ENCODE peak calls at places on chromosomes 1 and 21, in eight cellular contexts. J is IMR-90, S is prostate gland, P is stomach, W is adrenal gland, Y is NB4, I is breast epithelium, Z is suprapubic skin. C is an unnamed sample.

GRCh38 chr1:93061895-93062792 is 16.9 kb upstream of the MTF2 start:
- DNase-seq in Y (peak), I (no peak), Z (no peak), S (peak), J (peak), W (no peak), P (peak), C (no peak)

GRCh38 chr21:45322960-45323461 is 35.3 kb upstream of the POFUT2 start:
- DNase-seq in W (no peak), S (no peak), I (no peak), Y (peak), J (no peak), P (no peak), Z (no peak), C (no peak)

GRCh38 chr21:42554251-42554937 is 40.7 kb downstream of the SLC37A1 start:
- DNase-seq in P (no peak), Z (peak), W (peak), J (no peak), I (peak), S (peak), Y (no peak), C (no peak)

GRCh38 chr21:22795644-22796043 is 1797.4 kb downstream of the NCAM2 start:
- DNase-seq in Z (no peak), Y (no peak), W (no peak), I (no peak), P (no peak), J (no peak), S (no peak), C (no peak)

GRCh38 chr1:19648689-19649088 is 4.6 kb downstream of the NBL1 start:
- DNase-seq in W (no peak), J (no peak), Y (no peak), P (no peak), I (no peak), Z (no peak), S (peak), C (no peak)

GRCh38 chr21:26686278-26686677 is 113.2 kb upstream of the CYYR1 start:
- DNase-seq in S (no peak), I (no peak), P (no peak), Y (peak), J (peak), W (no peak), Z (no peak), C (peak)

GRCh38 chr1:30852026-30852425 is 56.5 kb downstream of the SDC3 start:
- DNase-seq in P (peak), W (peak), I (peak), J (peak), Z (peak), Y (no peak), S (peak), C (peak)

GRCh38 chr21:43890042-43890441 is 25.0 kb downstream of the AGPAT3 start:
- DNase-seq in I (no peak), P (no peak), Z (no peak), Y (no peak), W (no peak), J (no peak), S (no peak), C (no peak)

GRCh38 chr1:84724128-84724860 is 34.0 kb upstream of the SSX2IP start:
- DNase-seq in P (no peak), W (no peak), I (no peak), S (no peak), J (no peak), Y (peak), Z (no peak), C (no peak)

GRCh38 chr1:189962171-189962570 is 515.5 kb downstream of the BRINP3 start:
- DNase-seq in S (no peak), J (peak), P (no peak), I (no peak), Y (no peak), W (no peak), Z (no peak), C (no peak)

GRCh38 chr21:16194851-16195251 is 465.1 kb downstream of the USP25 start:
- DNase-seq in J (peak), Y (no peak), S (no peak), P (no peak), I (no peak), W (no peak), Z (no peak), C (no peak)

GRCh38 chr1:244559561-244559960 is 93.4 kb upstream of the DESI2 start:
- DNase-seq in I (no peak), W (no peak), P (no peak), Z (no peak), Y (no peak), S (no peak), J (no peak), C (no peak)

GRCh38 chr1:248786106-248786665 is 30.6 kb upstream of the LYPD8 start:
- DNase-seq in Z (no peak), Y (peak), J (no peak), W (no peak), S (no peak), I (no peak), P (no peak), C (no peak)

GRCh38 chr21:26131554-26131953 is 39.0 kb downstream of the APP start:
- DNase-seq in Y (no peak), Z (no peak), W (no peak), P (no peak), I (no peak), S (no peak), J (no peak), C (no peak)

GRCh38 chr1:63883494-63884235 is 109.8 kb downstream of the ROR1 start:
- DNase-seq in P (no peak), J (no peak), Y (no peak), I (no peak), Z (no peak), W (no peak), S (no peak), C (no peak)

GRCh38 chr1:35047188-35047858 is 15.6 kb upstream of the ZMYM6 start:
- DNase-seq in J (peak), S (no peak), W (no peak), Y (peak), Z (no peak), P (no peak), I (no peak), C (no peak)

GRCh38 chr1:159250817-159251216 is 46.1 kb downstream of the ACKR1 start:
- DNase-seq in Y (peak), J (no peak), P (no peak), S (no peak), Z (no peak), W (no peak), I (no peak), C (no peak)

GRCh38 chr1:168341576-168341975 is 60.9 kb downstream of the TBX19 start:
- DNase-seq in W (no peak), J (peak), I (no peak), P (no peak), S (no peak), Y (no peak), Z (no peak), C (no peak)

GRCh38 chr1:40244138-40244744 is 3.5 kb upstream of the TMCO2 start:
- DNase-seq in I (no peak), S (no peak), Z (no peak), W (no peak), P (no peak), J (no peak), Y (no peak), C (no peak)

GRCh38 chr1:162168935-162169545 is 99.5 kb downstream of the NOS1AP start:
- DNase-seq in W (no peak), J (no peak), I (no peak), P (no peak), Z (no peak), Y (no peak), S (no peak), C (no peak)

GRCh38 chr1:89844236-89844807 is 23.5 kb downstream of the LRRC8D start:
- DNase-seq in J (peak), Y (no peak), W (no peak), Z (no peak), S (no peak), I (no peak), P (no peak), C (no peak)

GRCh38 chr1:201585901-201586300 is 47.0 kb downstream of the NAV1 start:
- DNase-seq in J (peak), P (no peak), Y (no peak), S (no peak), W (no peak), Z (no peak), I (no peak), C (no peak)

GRCh38 chr1:42962641-42963377 is 4.1 kb upstream of the SLC2A1 start:
- DNase-seq in J (peak), W (no peak), Y (no peak), Z (no peak), P (peak), I (no peak), S (no peak), C (no peak)

GRCh38 chr1:117591248-117591647 is 14.6 kb upstream of the TENT5C start:
- DNase-seq in W (no peak), S (peak), Y (no peak), J (no peak), I (no peak), P (peak), Z (peak), C (no peak)

GRCh38 chr1:54547601-54548388 is at the start of gene ACOT11:
- DNase-seq in S (peak), W (peak), Z (peak), I (no peak), P (peak), Y (no peak), J (peak), C (no peak)

GRCh38 chr1:211603191-211603701 is 24.3 kb upstream of the SLC30A1 start:
- DNase-seq in I (no peak), P (no peak), W (no peak), Y (no peak), J (peak), Z (no peak), S (no peak), C (no peak)

GRCh38 chr1:230515451-230516145 is 89.5 kb upstream of the PGBD5 start:
- DNase-seq in Z (no peak), W (no peak), P (no peak), S (no peak), I (no peak), Y (no peak), J (no peak), C (no peak)

GRCh38 chr1:150974580-150975478 is at the start of gene CERS2:
- DNase-seq in W (peak), S (peak), P (peak), I (peak), J (peak), Z (peak), Y (peak), C (peak)

GRCh38 chr1:43970502-43970901 is 692 bp downstream of the DPH2 start:
- DNase-seq in S (no peak), P (no peak), Z (no peak), Y (no peak), I (no peak), J (no peak), W (no peak), C (no peak)

GRCh38 chr1:59593798-59594790 is 220.7 kb upstream of the HOOK1 start:
- DNase-seq in W (no peak), S (no peak), I (no peak), Z (no peak), J (no peak), Y (no peak), P (no peak), C (no peak)

GRCh38 chr1:54291276-54292014 is 91.5 kb downstream of the MRPL37 start:
- DNase-seq in Y (no peak), Z (no peak), W (no peak), I (no peak), P (no peak), J (no peak), S (no peak), C (no peak)

GRCh38 chr21:36478941-36479340 is 981 bp downstream of the CLDN14 start:
- DNase-seq in Z (no peak), S (no peak), J (no peak), P (no peak), I (no peak), Y (no peak), W (no peak), C (no peak)

GRCh38 chr1:164670026-164670425 is 111.0 kb downstream of the PBX1 start:
- DNase-seq in I (no peak), Y (no peak), Z (no peak), S (no peak), W (no peak), J (no peak), P (no peak), C (no peak)

GRCh38 chr1:164672610-164673009 is 113.6 kb downstream of the PBX1 start:
- DNase-seq in P (no peak), Y (no peak), Z (no peak), J (no peak), W (no peak), I (no peak), S (no peak), C (no peak)

GRCh38 chr1:164675342-164675904 is 116.4 kb downstream of the PBX1 start:
- DNase-seq in I (no peak), W (no peak), P (no peak), Z (no peak), Y (no peak), J (peak), S (no peak), C (peak)

GRCh38 chr1:164671597-164672327 is 112.8 kb downstream of the PBX1 start:
- DNase-seq in P (no peak), J (peak), W (no peak), S (no peak), Z (no peak), Y (no peak), I (no peak), C (no peak)

GRCh38 chr1:164673584-164674214 is 114.7 kb downstream of the PBX1 start:
- DNase-seq in P (no peak), S (no peak), W (no peak), Y (peak), J (no peak), Z (no peak), I (no peak), C (peak)
- TF ChIP-seq POLR2A in P (no peak), S (no peak), W (no peak), Y (no peak), J (no peak), Z (no peak), I (no peak), C (no peak)

GRCh38 chr1:169892819-169893644 is 664 bp downstream of the SCYL3 start:
- DNase-seq in J (peak), I (no peak), Y (peak), Z (peak), P (no peak), S (peak), W (peak), C (peak)

GRCh38 chr1:169893645-169894423 is at the start of gene SCYL3:
- DNase-seq in Z (peak), Y (peak), P (peak), W (peak), J (peak), I (peak), S (peak), C (peak)

GRCh38 chr1:169896013-169896412 is 2.3 kb upstream of the SCYL3 start:
- DNase-seq in S (no peak), Y (peak), W (no peak), J (no peak), I (no peak), Z (no peak), P (no peak), C (no peak)

GRCh38 chr1:169892176-169892818 is 1.4 kb downstream of the SCYL3 start:
- DNase-seq in Y (no peak), I (no peak), W (no peak), P (no peak), Z (no peak), J (no peak), S (no peak), C (no peak)

DNA sequence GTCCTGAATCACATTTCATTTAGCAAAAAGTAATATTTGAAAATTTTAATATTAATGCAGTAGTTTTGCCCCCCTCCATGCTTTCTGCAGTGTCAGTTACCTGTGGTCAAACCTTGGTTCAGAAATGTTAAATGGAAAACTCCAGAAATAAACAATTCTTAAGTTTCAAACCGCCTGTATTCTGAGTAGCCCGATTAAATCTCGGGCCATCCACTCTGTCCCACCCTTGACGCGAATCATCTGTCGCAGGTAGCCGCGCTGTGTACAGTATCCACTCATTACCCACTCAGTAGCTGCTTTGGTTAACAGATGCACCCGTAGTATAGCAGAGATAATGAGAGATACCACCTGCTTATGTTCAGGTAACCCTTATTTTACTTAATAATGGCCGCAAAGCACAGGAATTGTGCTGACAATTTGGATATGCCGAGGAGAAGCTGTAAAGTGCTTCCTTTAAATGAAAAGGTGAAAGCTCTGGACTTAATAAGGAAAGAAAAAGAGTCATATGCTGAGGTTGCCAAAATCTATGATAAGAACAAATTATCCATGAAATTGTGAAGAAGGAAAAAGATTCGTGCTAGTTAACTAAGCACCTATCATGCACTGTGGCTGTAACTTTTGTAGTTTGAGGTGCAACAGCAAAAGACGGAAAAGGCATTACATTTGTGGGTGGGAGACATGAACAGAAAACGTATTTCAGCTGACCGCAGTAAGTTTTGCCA is 889 bp upstream of the SCYL3 start:
- DNase-seq in P (no peak), I (no peak), W (no peak), Y (no peak), Z (no peak), S (no peak), J (no peak), C (no peak)
- TF ChIP-seq POLR2A in P (no peak), I (no peak), W (no peak), Y (no peak), Z (no peak), S (no peak), J (no peak), C (no peak)

GRCh38 chr1:226110249-226111108 is 48.0 kb downstream of the H3-3A start:
- DNase-seq in Y (peak), P (peak), S (peak), W (peak), Z (no peak), J (peak), I (peak), C (peak)
- TF ChIP-seq POLR2A in Y (peak), P (no peak), S (peak), W (no peak), Z (no peak), J (no peak), I (peak), C (peak)

DNA sequence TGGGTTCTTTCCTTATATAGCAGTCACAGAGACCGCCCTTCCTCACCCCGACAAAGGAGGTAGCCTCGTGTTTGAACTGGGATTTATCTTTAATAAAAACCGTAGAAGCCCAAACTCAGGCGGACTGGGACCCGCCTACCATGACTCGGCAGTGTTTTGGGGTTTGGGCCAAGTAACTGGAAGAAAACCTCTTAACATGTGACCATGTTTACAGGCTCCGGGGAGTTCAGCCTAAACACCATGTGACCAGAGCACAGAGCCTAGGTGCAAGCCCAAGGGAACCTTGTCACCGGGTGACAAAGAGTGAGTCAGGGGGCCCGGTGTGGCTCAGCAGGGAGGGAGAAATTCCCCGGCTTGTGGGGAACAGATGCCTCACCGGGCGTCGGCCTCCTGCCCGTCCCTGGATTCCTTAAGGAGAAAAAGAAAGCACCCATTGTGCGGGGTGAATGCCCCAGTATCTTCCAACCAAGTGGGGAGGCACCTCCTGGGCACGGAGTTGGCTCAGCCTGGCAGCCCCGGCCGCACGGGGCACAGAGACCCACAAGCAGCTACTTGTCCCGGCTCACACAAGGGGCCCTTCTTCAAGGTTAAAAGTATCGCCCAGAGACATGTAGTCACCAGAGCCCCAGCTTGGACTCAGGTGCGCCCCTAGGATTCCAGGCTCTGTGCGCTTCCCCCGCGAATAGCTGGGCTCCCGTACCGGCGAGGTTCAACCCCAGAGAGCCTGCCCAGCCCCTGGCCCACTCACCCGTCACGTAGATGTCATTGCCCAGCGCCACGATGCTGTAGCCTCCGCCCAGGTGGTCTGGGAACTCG is 1.4 kb downstream of the KLHL21 start:
- DNase-seq in Z (peak), J (peak), W (peak), P (peak), I (peak), S (peak), Y (peak), C (peak)
- TF ChIP-seq POLR2A in Z (peak), J (peak), W (peak), P (no peak), I (peak), S (peak), Y (no peak), C (no peak)

GRCh38 chr1:52553372-52554266 is 727 bp upstream of the TUT4 start:
- DNase-seq in J (peak), I (peak), P (peak), Y (peak), S (peak), W (peak), Z (peak), C (peak)
- TF ChIP-seq POLR2A in J (peak), I (no peak), P (no peak), Y (no peak), S (peak), W (peak), Z (no peak), C (peak)

GRCh38 chr1:87513971-87514660 is 185.4 kb downstream of the LMO4 start:
- DNase-seq in J (peak), Z (no peak), S (no peak), P (no peak), W (no peak), Y (no peak), I (no peak), C (no peak)

GRCh38 chr1:87510540-87510939 is 181.9 kb downstream of the LMO4 start:
- DNase-seq in I (no peak), P (no peak), W (no peak), Z (no peak), S (no peak), Y (no peak), J (no peak), C (no peak)

GRCh38 chr1:87511449-87511848 is 182.8 kb downstream of the LMO4 start:
- DNase-seq in Y (no peak), Z (no peak), P (no peak), I (no peak), S (no peak), J (no peak), W (no peak), C (no peak)

GRCh38 chr1:87513270-87513669 is 184.6 kb downstream of the LMO4 start:
- DNase-seq in P (no peak), I (no peak), J (peak), W (no peak), S (no peak), Z (no peak), Y (no peak), C (no peak)

GRCh38 chr1:87512431-87512830 is 183.8 kb downstream of the LMO4 start:
- DNase-seq in Z (no peak), J (peak), S (no peak), Y (no peak), W (no peak), P (no peak), I (no peak), C (no peak)
- TF ChIP-seq POLR2A in Z (no peak), J (no peak), S (no peak), Y (no peak), W (no peak), P (no peak), I (no peak), C (no peak)